ENCODE peak calls at places on chromosomes 12 and 14, in nine cellular contexts. C is hypothalamus, Z is fibroblast of the aortic adventitia, A is pancreas, H is fibroblast of lung, B is choroid plexus epithelial cell, D is Right ventricle myocardium inferior, S is cardiac muscle cell, U is GM18507. Q is an unnamed sample.

GRCh38 chr14:37114039-37114438 is 58.4 kb downstream of the SLC25A21 start:
- DNase-seq in C (no peak), Z (no peak), A (no peak), H (no peak), B (peak), D (no peak), S (no peak), U (no peak), Q (no peak)

GRCh38 chr12:47807338-47807737 is 12.4 kb downstream of the HDAC7 start:
- DNase-seq in C (no peak), Z (no peak), A (no peak), H (no peak), B (no peak), D (no peak), S (no peak), U (no peak), Q (no peak)

GRCh38 chr12:89414851-89415250 is 62.5 kb upstream of the DUSP6 start:
- DNase-seq in C (no peak), Z (peak), A (no peak), H (peak), B (peak), D (no peak), S (no peak), U (no peak), Q (no peak)

GRCh38 chr14:51157012-51157411 is 62.1 kb upstream of the TRIM9 start:
- DNase-seq in C (no peak), Z (peak), A (no peak), H (peak), B (peak), D (no peak), S (peak), U (no peak), Q (peak)

GRCh38 chr14:30270200-30271161 is 288.5 kb upstream of the G2E3 start:
- DNase-seq in C (peak), Z (peak), A (peak), H (peak), B (peak), D (peak), S (peak), U (peak), Q (peak)

GRCh38 chr12:108567388-108567787 is 5.0 kb downstream of the ISCU start:
- DNase-seq in C (no peak), Z (no peak), A (no peak), H (no peak), B (no peak), D (no peak), S (no peak), U (no peak), Q (no peak)

GRCh38 chr14:41558527-41558926 is 48.1 kb upstream of the LRFN5 start:
- DNase-seq in C (no peak), Z (no peak), A (no peak), H (no peak), B (no peak), D (no peak), S (no peak), U (no peak), Q (no peak)

GRCh38 chr14:53999061-53999488 is 42.5 kb upstream of the BMP4 start:
- DNase-seq in C (no peak), Z (peak), A (no peak), H (peak), B (peak), D (no peak), S (peak), U (no peak), Q (peak)

GRCh38 chr14:66610154-66610563 is 102.2 kb downstream of the GPHN start:
- DNase-seq in C (no peak), Z (no peak), A (no peak), H (peak), B (peak), D (no peak), S (no peak), U (no peak), Q (no peak)

GRCh38 chr14:58765375-58765774 is 127.6 kb downstream of the DACT1 start:
- DNase-seq in C (no peak), Z (no peak), A (no peak), H (no peak), B (no peak), D (no peak), S (no peak), U (no peak), Q (no peak)

GRCh38 chr12:117069126-117069788 is 30.0 kb downstream of the TESC start:
- DNase-seq in C (no peak), Z (no peak), A (peak), H (no peak), B (no peak), D (no peak), S (no peak), U (no peak), Q (no peak)

GRCh38 chr12:57619434-57620244 is 8.4 kb downstream of the ARHGEF25 start:
- DNase-seq in C (no peak), Z (no peak), A (peak), H (no peak), B (no peak), D (no peak), S (peak), U (no peak), Q (no peak)

GRCh38 chr14:23627961-23628360 is 8.2 kb upstream of the DHRS2 start:
- DNase-seq in C (no peak), Z (no peak), A (no peak), H (no peak), B (no peak), D (no peak), S (no peak), U (no peak), Q (no peak)

GRCh38 chr14:91835920-91836843 is 31.2 kb downstream of the TC2N start:
- DNase-seq in C (no peak), Z (no peak), A (peak), H (no peak), B (peak), D (peak), S (peak), U (peak), Q (peak)

GRCh38 chr14:104789752-104790743 is 5.5 kb downstream of the AKT1 start:
- DNase-seq in C (no peak), Z (no peak), A (peak), H (no peak), B (no peak), D (no peak), S (no peak), U (no peak), Q (no peak)

GRCh38 chr12:124646385-124647230 is 79.2 kb upstream of the NCOR2 start:
- DNase-seq in C (peak), Z (no peak), A (no peak), H (no peak), B (no peak), D (peak), S (no peak), U (no peak), Q (no peak)

GRCh38 chr14:71666579-71667145 is 265.6 kb upstream of the RGS6 start:
- DNase-seq in C (no peak), Z (no peak), A (no peak), H (no peak), B (peak), D (no peak), S (no peak), U (no peak), Q (no peak)

GRCh38 chr14:42535397-42535796 is 928.7 kb downstream of the LRFN5 start:
- DNase-seq in C (no peak), Z (no peak), A (no peak), H (no peak), B (no peak), D (no peak), S (no peak), U (no peak), Q (no peak)

GRCh38 chr14:79011091-79011919 is 841.1 kb downstream of the NRXN3 start:
- DNase-seq in C (no peak), Z (peak), A (no peak), H (peak), B (peak), D (no peak), S (peak), U (no peak), Q (no peak)

Q was measured in Caco-2.